ENCODE peak calls at places on chromosomes 13 and 19, in seven cellular contexts. A is T follicular helper cell; X is stimulated activated CD4-positive, alpha-beta T cell treated with anti-CD3 and anti-CD28 coated beads, TNF-alpha, amount 100 ng/mL, for 4 hours; F is nephron progenitor cell; I is activated T-cell treated with anti-CD3 and anti-CD28 coated beads for 48 hours; V is skeletal muscle cell; L is naive thymus-derived CD8-positive, alpha-beta T cell. R is an unnamed sample.
A peak's percentile ranks its signal among the peaks of the same experiment; 100 is the strongest.

GRCh38 chr19:38742906-38743305 is 1.4 kb downstream of the CAPN12 start:
- DNase-seq in A (no peak), X (no peak), F (no peak), I (no peak), V (no peak), L (no peak), R (peak; percentile 4)

GRCh38 chr13:107822006-107822405 is 393.3 kb downstream of the LIG4 start:
- DNase-seq in A (no peak), X (no peak), F (no peak), I (no peak), V (no peak), L (no peak), R (no peak)

GRCh38 chr13:24149306-24150032 is 11.1 kb upstream of the SPATA13 start:
- DNase-seq in A (no peak), X (no peak), F (no peak), I (no peak), V (no peak), L (no peak), R (no peak)

GRCh38 chr13:112831196-112831595 is 137.8 kb upstream of the MCF2L start:
- DNase-seq in A (no peak), X (no peak), F (no peak), I (no peak), V (no peak), L (no peak), R (no peak)

GRCh38 chr19:44611812-44612295 is 1.5 kb upstream of the IGSF23 start:
- DNase-seq in A (no peak), X (no peak), F (no peak), I (no peak), V (no peak), L (no peak), R (no peak)

GRCh38 chr13:73513751-73514150 is 454.9 kb downstream of the KLF5 start:
- DNase-seq in A (no peak), X (no peak), F (no peak), I (no peak), V (no peak), L (no peak), R (no peak)

GRCh38 chr13:49466240-49466914 is 22.3 kb downstream of the SETDB2 start:
- DNase-seq in A (no peak), X (no peak), F (no peak), I (no peak), V (no peak), L (no peak), R (no peak)

GRCh38 chr13:41562083-41562482 is 104.7 kb downstream of the RGCC start:
- DNase-seq in A (no peak), X (no peak), F (no peak), I (no peak), V (peak; percentile 84), L (no peak), R (peak; percentile 82)

GRCh38 chr13:49563513-49563912 is 21.8 kb downstream of the RCBTB1 start:
- DNase-seq in A (no peak), X (no peak), F (no peak), I (no peak), V (no peak), L (no peak), R (no peak)

GRCh38 chr19:18659281-18660050 is 22.6 kb downstream of the KLHL26 start:
- DNase-seq in A (no peak), X (no peak), F (no peak), I (no peak), V (no peak), L (no peak), R (no peak)

GRCh38 chr19:47649588-47649987 is 40.7 kb downstream of the BICRA start:
- DNase-seq in A (no peak), X (no peak), F (no peak), I (no peak), V (no peak), L (no peak), R (no peak)

GRCh38 chr19:799076-799881 is 2.0 kb downstream of the PTBP1 start:
- DNase-seq in A (no peak), X (no peak), F (peak; percentile 42), I (no peak), V (no peak), L (no peak), R (peak; percentile 52)

GRCh38 chr13:112722433-112723250 is 32.8 kb downstream of the ATP11A start:
- DNase-seq in A (no peak), X (no peak), F (no peak), I (no peak), V (no peak), L (no peak), R (peak; percentile 92)

GRCh38 chr19:36573948-36574726 is 1.0 kb upstream of the ZNF529 start:
- DNase-seq in A (no peak), X (no peak), F (no peak), I (peak; percentile 2), V (no peak), L (no peak), R (peak; percentile 37)

GRCh38 chr13:111590796-111591195 is 270.4 kb downstream of the TEX29 start:
- DNase-seq in A (no peak), X (no peak), F (no peak), I (no peak), V (no peak), L (no peak), R (no peak)

R was measured in AG08396.